ENCODE peak calls at places on chromosomes 16 and 17, in four cellular contexts. X is body of pancreas; U is H7; S is activated naive CD8-positive, alpha-beta T cell treated with anti-CD3 and anti-CD28 coated beads, Interleukin-2, amount 50 U/mL, for 24 hours. F is an unnamed sample.

GRCh38 chr17:59825533-59826316 is 67.0 kb downstream of the TUBD1 start:
- DNase-seq in X (no peak), S (peak), U (no peak), F (no peak)

GRCh38 chr16:30983289-30983889 is 1.6 kb upstream of the HSD3B7 start:
- DNase-seq in X (no peak), U (no peak), S (no peak), F (no peak)

GRCh38 chr16:17459903-17460521 is 10.7 kb downstream of the XYLT1 start:
- DNase-seq in U (no peak), S (no peak), X (no peak), F (no peak)

GRCh38 chr17:1959871-1960569 is 65.1 kb downstream of the RTN4RL1 start:
- DNase-seq in S (no peak), U (peak), X (no peak), F (no peak)

GRCh38 chr17:27573971-27574525 is 56.9 kb upstream of the LGALS9 start:
- DNase-seq in S (no peak), X (no peak), U (no peak), F (no peak)

GRCh38 chr16:82439678-82440293 is 187.0 kb upstream of the CDH13 start:
- DNase-seq in S (no peak), X (no peak), U (peak), F (no peak)

GRCh38 chr17:66547170-66547865 is 244.9 kb downstream of the PRKCA start:
- DNase-seq in S (no peak), U (no peak), X (no peak), F (peak)

GRCh38 chr17:56290486-56291118 is 137.3 kb downstream of the ANKFN1 start:
- DNase-seq in X (no peak), S (no peak), U (no peak), F (no peak)

GRCh38 chr16:85061566-85061965 is 34.0 kb downstream of the KIAA0513 start:
- DNase-seq in X (no peak), U (peak), S (no peak), F (no peak)

GRCh38 chr17:42518755-42519545 is 17.1 kb upstream of the NAGLU start:
- DNase-seq in X (peak), S (no peak), U (no peak), F (no peak)

GRCh38 chr17:38325221-38325851 is 18.4 kb downstream of the GPR179 start:
- DNase-seq in S (no peak), U (peak), X (no peak), F (peak)

GRCh38 chr17:78940708-78941107 is 15.5 kb upstream of the TIMP2 start:
- DNase-seq in X (no peak), U (peak), S (no peak), F (peak)

GRCh38 chr17:3917391-3917931 is 1.2 kb upstream of the P2RX1 start:
- DNase-seq in U (peak), X (peak), S (no peak), F (no peak)

GRCh38 chr17:82241183-82241925 is 12.5 kb downstream of the SLC16A3 start:
- DNase-seq in U (peak), S (peak), X (peak), F (peak)

GRCh38 chr16:84069540-84069939 is 26.9 kb upstream of the SLC38A8 start:
- DNase-seq in U (no peak), S (no peak), X (no peak), F (no peak)

GRCh38 chr16:72947379-72948237 is 100.3 kb downstream of the ZFHX3 start:
- DNase-seq in S (no peak), U (peak), X (peak), F (peak)

GRCh38 chr17:27407916-27408846 is 48.1 kb upstream of the KSR1 start:
- DNase-seq in X (no peak), S (no peak), U (no peak), F (no peak)

GRCh38 chr17:75260679-75261335 is 599 bp downstream of the GGA3 start:
- DNase-seq in U (peak), X (no peak), S (no peak), F (no peak)

GRCh38 chr16:30031477-30031918 is 427 bp upstream of the TLCD3B start:
- DNase-seq in X (no peak), S (no peak), U (peak), F (peak)

GRCh38 chr17:76353004-76353598 is 615 bp downstream of the PRPSAP1 start:
- DNase-seq in S (peak), X (peak), U (peak), F (no peak)